ENCODE peak calls at places on chromosomes 11 and 22, in ten cellular contexts. H is esophagus muscularis mucosa; I is activated CD8-positive, alpha-beta memory T cell treated with anti-CD3 and anti-CD28 coated beads for 1 hour; C is caudate nucleus; D is HFF-Myc; U is adipocyte; B is stimulated activated CD4-positive, alpha-beta T cell treated with anti-CD3 and anti-CD28 coated beads, Interleukin-1b, Interleukin-23, amount 100 ng/mL, for 4 hours; G is pulmonary artery endothelial cell; J is Caco-2; E is CD4-positive, alpha-beta memory T cell. S is an unnamed sample.

GRCh38 chr11:134120143-134120850 is 51.4 kb downstream of the JAM3 start:
- DNase-seq in H (peak; percentile 88), I (no peak), C (peak; percentile 26), D (no peak), U (peak; percentile 96), B (no peak), G (no peak), J (no peak), E (no peak), S (no peak)

GRCh38 chr22:49976439-49977175 is 16.0 kb downstream of the PIM3 start:
- DNase-seq in H (no peak), I (no peak), C (no peak), D (no peak), U (no peak), B (no peak), G (no peak), J (no peak), E (peak; percentile 49), S (no peak)

GRCh38 chr22:26429458-26430238 is 588 bp downstream of the ASPHD2 start:
- DNase-seq in H (no peak), I (no peak), C (no peak), D (no peak), U (peak; percentile 22), B (no peak), G (no peak), J (no peak), E (no peak), S (no peak)

GRCh38 chr11:13216019-13217006 is 61.3 kb upstream of the BMAL1 start:
- DNase-seq in H (no peak), I (no peak), C (no peak), D (peak; percentile 56), U (peak; percentile 93), B (no peak), G (peak; percentile 55), J (no peak), E (no peak), S (no peak)

GRCh38 chr11:29200776-29201574 is 815.9 kb downstream of the KCNA4 start:
- DNase-seq in H (no peak), I (no peak), C (no peak), D (no peak), U (no peak), B (no peak), G (no peak), J (no peak), E (no peak), S (no peak)

GRCh38 chr11:118634435-118635236 is 27.2 kb downstream of the PHLDB1 start:
- DNase-seq in H (no peak), I (no peak), C (peak; percentile 39), D (no peak), U (no peak), B (no peak), G (no peak), J (no peak), E (no peak), S (no peak)

GRCh38 chr11:35787626-35788025 is 125.1 kb downstream of the TRIM44 start:
- DNase-seq in H (no peak), I (no peak), C (no peak), D (no peak), U (no peak), B (no peak), G (no peak), J (no peak), E (no peak), S (no peak)

GRCh38 chr11:128061321-128061871 is 526.0 kb downstream of the ETS1 start:
- DNase-seq in H (no peak), I (no peak), C (no peak), D (peak; percentile 24), U (no peak), B (no peak), G (no peak), J (no peak), E (no peak), S (no peak)

GRCh38 chr22:27408068-27408467 is 393.5 kb downstream of the MN1 start:
- DNase-seq in H (no peak), I (no peak), C (no peak), D (no peak), U (no peak), B (no peak), G (no peak), J (no peak), E (no peak), S (no peak)

GRCh38 chr11:116328851-116329250 is 443.9 kb downstream of the BUD13 start:
- DNase-seq in H (no peak), I (no peak), C (no peak), D (no peak), U (no peak), B (no peak), G (no peak), J (no peak), E (no peak), S (no peak)

GRCh38 chr11:20397281-20397680 is 9.8 kb downstream of the PRMT3 start:
- DNase-seq in H (no peak), I (no peak), C (no peak), D (peak; percentile 16), U (peak; percentile 72), B (no peak), G (no peak), J (no peak), E (peak; percentile 46), S (no peak)

GRCh38 chr11:112580864-112581263 is 320.2 kb upstream of the PLET1 start:
- DNase-seq in H (peak; percentile 4), I (no peak), C (no peak), D (no peak), U (no peak), B (no peak), G (no peak), J (no peak), E (no peak), S (no peak)